ENCODE peak calls at places on chromosomes 3 and 15, in four cellular contexts. F, O, W and M are unnamed samples.
A peak's percentile ranks its signal among the peaks of the same experiment; 100 is the strongest.

GRCh38 chr3:183904833-183905780 is 20.4 kb upstream of the PARL start:
- DNase-seq in F (no peak), O (no peak), W (no peak), M (no peak)

GRCh38 chr15:70062321-70062956 is 35.3 kb downstream of the TLE3 start:
- DNase-seq in F (no peak), O (no peak), W (no peak), M (no peak)

GRCh38 chr15:62775932-62776331 is 266.6 kb upstream of the TPM1 start:
- DNase-seq in F (no peak), O (no peak), W (no peak), M (no peak)

GRCh38 chr3:80451393-80451792 is 683.6 kb upstream of the ROBO1 start:
- DNase-seq in F (no peak), O (no peak), W (no peak), M (no peak)

GRCh38 chr3:167913218-167913902 is 177.8 kb downstream of the SERPINI1 start:
- DNase-seq in F (peak; percentile 62), O (no peak), W (no peak), M (no peak)

GRCh38 chr3:16319307-16319706 is 54.3 kb downstream of the OXNAD1 start:
- DNase-seq in F (no peak), O (peak; percentile 87), W (no peak), M (peak; percentile 34)

GRCh38 chr3:71831599-71831998 is 46.7 kb upstream of the PROK2 start:
- DNase-seq in F (peak; percentile 37), O (no peak), W (no peak), M (no peak)

GRCh38 chr15:41695750-41696436 is 35.7 kb downstream of the MGA start:
- DNase-seq in F (peak; percentile 63), O (peak; percentile 55), W (peak; percentile 39), M (peak; percentile 47)

GRCh38 chr3:65888980-65889706 is 149.6 kb downstream of the MAGI1 start:
- DNase-seq in F (no peak), O (no peak), W (no peak), M (no peak)

GRCh38 chr3:146133436-146133835 is 27.5 kb downstream of the PLOD2 start:
- DNase-seq in F (no peak), O (no peak), W (no peak), M (no peak)

GRCh38 chr3:47890832-47891620 is 88.1 kb downstream of the DHX30 start:
- DNase-seq in F (no peak), O (no peak), W (no peak), M (no peak)

GRCh38 chr3:42701371-42702065 is 1.1 kb downstream of the HHATL start:
- DNase-seq in F (peak; percentile 28), O (peak; percentile 74), W (no peak), M (peak; percentile 69)

GRCh38 chr15:67832031-67832551 is 6.8 kb downstream of the SKOR1 start:
- DNase-seq in F (no peak), O (peak; percentile 35), W (no peak), M (no peak)

GRCh38 chr3:139909836-139910235 is 25.1 kb upstream of the CLSTN2 start:
- DNase-seq in F (no peak), O (no peak), W (no peak), M (no peak)

GRCh38 chr15:90059208-90059985 is 42.9 kb downstream of the IDH2 start:
- DNase-seq in F (peak; percentile 99), O (peak; percentile 76), W (peak; percentile 97), M (peak; percentile 79)

GRCh38 chr3:148727242-148727641 is 29.5 kb downstream of the AGTR1 start:
- DNase-seq in F (peak; percentile 31), O (peak; percentile 0), W (no peak), M (peak; percentile 11)

GRCh38 chr3:27728195-27729087 is 6.3 kb upstream of the EOMES start:
- DNase-seq in F (no peak), O (peak; percentile 35), W (no peak), M (no peak)

GRCh38 chr15:31605467-31605931 is 278.9 kb downstream of the KLF13 start:
- DNase-seq in F (no peak), O (no peak), W (no peak), M (no peak)

GRCh38 chr15:63491979-63492378 is 12.4 kb upstream of the USP3 start:
- DNase-seq in F (no peak), O (no peak), W (no peak), M (no peak)

GRCh38 chr3:41364736-41365135 is 165.4 kb downstream of the CTNNB1 start:
- DNase-seq in F (no peak), O (no peak), W (no peak), M (no peak)

DNA sequence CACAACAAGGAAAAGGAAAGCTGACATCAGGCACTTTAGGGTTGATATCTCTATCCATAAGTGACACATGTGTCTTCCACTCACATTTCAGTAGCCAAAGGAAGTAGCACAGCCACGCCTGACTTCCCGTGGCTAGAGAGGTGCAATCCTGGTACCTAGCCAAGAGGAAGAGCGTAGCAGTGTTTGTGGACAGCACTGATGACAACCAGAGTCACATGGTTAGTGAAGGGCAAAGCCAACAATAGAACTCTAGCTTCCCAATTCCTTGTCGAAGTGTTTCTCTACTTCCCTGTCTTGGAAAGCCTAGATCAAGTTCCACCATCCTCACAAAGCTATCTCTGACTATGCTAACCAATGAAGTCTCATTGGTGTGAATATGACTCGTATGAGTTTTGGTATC is 189.2 kb downstream of the RSL24D1 start:
- DNase-seq in F (no peak), O (no peak), W (no peak), M (no peak)
- TF ChIP-seq SPI1 in F (no peak), O (no peak), W (no peak), M (no peak)

DNA sequence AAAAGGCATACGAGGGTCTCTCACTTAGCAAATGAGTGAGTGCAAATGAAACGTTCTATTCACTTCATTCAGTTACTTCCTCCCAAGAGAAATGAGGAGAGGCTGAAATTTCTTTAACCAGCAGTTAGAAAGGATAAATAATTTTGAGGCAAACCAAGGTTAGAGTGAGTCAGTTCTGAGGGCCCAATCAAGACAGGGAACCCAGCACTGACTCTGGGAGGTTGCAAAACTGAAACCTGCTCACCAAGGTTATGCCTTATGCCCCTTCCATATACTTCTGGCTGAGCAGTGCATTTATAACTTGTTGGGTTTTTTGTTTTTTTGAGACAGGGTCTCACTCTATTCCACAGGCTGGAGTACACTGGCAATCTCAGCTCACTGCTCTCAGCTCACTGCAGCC is 4.5 kb upstream of the RPSA start:
- DNase-seq in F (no peak), O (no peak), W (no peak), M (no peak)
- TF ChIP-seq SPI1 in F (no peak), O (no peak), W (no peak), M (no peak)

GRCh38 chr15:88658972-88659931 is 20.4 kb downstream of the ISG20 start:
- DNase-seq in F (no peak), O (no peak), W (no peak), M (no peak)
- TF ChIP-seq SPI1 in F (no peak), O (no peak), W (no peak), M (no peak)

DNA sequence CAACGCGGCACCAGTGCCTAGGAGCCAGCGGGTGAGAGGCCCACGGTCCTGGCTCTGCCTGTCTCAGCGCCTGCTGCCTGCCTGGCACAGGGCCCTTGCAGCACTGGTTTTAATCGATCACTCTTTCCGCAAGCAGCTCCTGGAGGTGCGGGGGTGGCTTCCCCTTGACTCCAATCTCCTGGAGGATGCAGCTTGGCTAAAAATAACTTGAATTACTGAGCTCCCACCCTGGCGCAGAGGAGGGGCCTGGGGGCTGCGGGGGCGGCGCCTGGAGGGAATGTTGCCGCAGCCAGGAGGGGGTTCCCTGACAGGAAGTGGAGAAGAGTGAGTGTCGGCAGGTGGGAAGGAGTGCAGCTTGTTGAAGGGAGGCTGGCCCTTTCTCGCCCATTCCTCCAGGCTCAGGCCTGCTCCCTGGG is 9.9 kb upstream of the RPL29 start:
- DNase-seq in F (no peak), O (peak; percentile 47), W (no peak), M (no peak)
- TF ChIP-seq SPI1 in F (no peak), O (no peak), W (no peak), M (no peak)

GRCh38 chr3:44530957-44531356 is 24.0 kb upstream of the ZKSCAN7 start:
- DNase-seq in F (no peak), O (no peak), W (no peak), M (no peak)
- TF ChIP-seq SPI1 in F (no peak), O (no peak), W (no peak), M (no peak)

DNA sequence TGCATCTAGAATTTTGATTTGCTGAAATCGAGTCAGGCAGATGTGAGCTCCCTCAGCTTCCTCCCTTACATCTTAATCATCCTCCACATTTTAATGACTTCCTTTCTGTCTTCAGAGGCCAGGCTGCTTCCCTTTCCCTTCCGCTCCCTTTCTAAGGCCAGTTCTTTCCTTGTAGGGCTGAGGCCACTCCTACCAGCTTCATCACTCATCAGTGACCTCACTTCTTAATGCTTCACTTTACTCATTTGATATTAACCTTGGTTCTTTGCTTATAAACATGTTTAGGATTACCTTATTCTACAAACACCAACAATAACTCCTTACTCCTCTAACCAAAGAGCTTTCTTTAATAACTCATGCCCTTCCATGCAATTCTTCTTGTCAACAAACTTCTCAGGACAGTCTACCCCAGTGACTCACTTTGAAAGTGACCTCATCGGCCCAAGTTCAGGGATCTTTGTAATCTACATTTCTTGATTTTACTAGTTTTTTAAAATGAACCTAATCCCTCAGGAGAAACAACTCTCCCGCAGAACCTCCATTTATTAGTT is 23.9 kb downstream of the ILDR1 start:
- DNase-seq in F (peak; percentile 76), O (no peak), W (no peak), M (no peak)
- TF ChIP-seq SPI1 in F (peak; percentile 77), O (no peak), W (peak; percentile 14), M (peak; percentile 6)

GRCh38 chr15:101396484-101397261 is 92.8 kb downstream of the PCSK6 start:
- DNase-seq in F (no peak), O (no peak), W (no peak), M (no peak)

GRCh38 chr15:101391981-101392566 is 97.0 kb upstream of the SNRPA1 start:
- DNase-seq in F (no peak), O (no peak), W (peak; percentile 2), M (no peak)

GRCh38 chr15:101394056-101394630 is 95.4 kb downstream of the PCSK6 start:
- DNase-seq in F (no peak), O (no peak), W (no peak), M (no peak)

GRCh38 chr15:101393172-101393571 is 96.3 kb downstream of the PCSK6 start:
- DNase-seq in F (no peak), O (no peak), W (no peak), M (no peak)

DNA sequence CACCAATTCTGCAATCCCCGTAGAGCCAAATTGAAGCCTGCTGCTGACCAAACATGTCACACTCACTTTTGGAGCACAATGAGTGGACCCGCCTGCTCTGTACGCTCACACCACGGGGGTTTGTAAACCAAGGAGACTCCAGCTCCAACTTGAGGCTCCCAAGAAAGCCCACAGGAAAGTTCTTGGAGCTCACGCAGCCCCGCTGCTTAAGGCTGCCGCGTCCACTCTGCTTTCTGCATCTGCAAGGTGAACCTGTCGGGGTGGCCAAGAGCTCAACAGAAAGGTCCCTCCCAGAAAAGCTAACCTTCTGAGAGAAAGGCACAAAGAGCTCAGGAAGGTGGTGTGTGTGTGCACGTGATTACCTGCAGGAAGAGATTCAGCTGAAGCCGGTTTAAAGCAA is 94.9 kb downstream of the PCSK6 start:
- DNase-seq in F (no peak), O (no peak), W (no peak), M (no peak)
- TF ChIP-seq SPI1 in F (no peak), O (no peak), W (no peak), M (no peak)